ENCODE peak calls at places on chromosomes 3 and 15, in seven cellular contexts. A is B cell; H is lower lobe of right lung; Z is NCI-H748 treated with DMSO at 0.1 percent for 48 hours; O is GOT3; U is ACHN; T is activated T-cell treated with anti-CD3 and anti-CD28 coated beads, Interleukin-2, amount 50 U/mL, for 72 hours. I is an unnamed sample.

GRCh38 chr3:76933245-76933644 is 106.7 kb upstream of the ROBO2 start:
- DNase-seq in A (no peak), H (no peak), Z (no peak), O (no peak), U (no peak), T (no peak), I (no peak)

GRCh38 chr3:15711281-15711680 is 86.5 kb downstream of the ANKRD28 start:
- DNase-seq in A (no peak), H (no peak), Z (no peak), O (no peak), U (no peak), T (no peak), I (no peak)

GRCh38 chr3:47394867-47395266 is 14.0 kb downstream of the PTPN23 start:
- DNase-seq in A (no peak), H (no peak), Z (no peak), O (no peak), U (no peak), T (no peak), I (no peak)

GRCh38 chr3:100637197-100637631 is 27.8 kb downstream of the ADGRG7 start:
- DNase-seq in A (no peak), H (no peak), Z (no peak), O (no peak), U (no peak), T (no peak), I (no peak)

GRCh38 chr3:118941236-118941635 is 93.4 kb downstream of the IGSF11 start:
- DNase-seq in A (no peak), H (no peak), Z (no peak), O (no peak), U (no peak), T (no peak), I (no peak)

GRCh38 chr15:68415501-68416157 is 16.3 kb downstream of the ITGA11 start:
- DNase-seq in A (no peak), H (no peak), Z (no peak), O (no peak), U (no peak), T (no peak), I (no peak)

GRCh38 chr3:13289771-13290285 is 130.3 kb downstream of the NUP210 start:
- DNase-seq in A (no peak), H (peak; percentile 14), Z (no peak), O (no peak), U (no peak), T (no peak), I (no peak)

GRCh38 chr3:11379238-11379823 is 107.1 kb downstream of the ATG7 start:
- DNase-seq in A (peak; percentile 47), H (no peak), Z (peak; percentile 47), O (no peak), U (peak; percentile 53), T (no peak), I (no peak)

GRCh38 chr15:62391565-62392262 is 226.6 kb upstream of the C2CD4B start:
- DNase-seq in A (peak; percentile 39), H (peak; percentile 53), Z (no peak), O (no peak), U (peak; percentile 49), T (peak; percentile 40), I (peak; percentile 34)

GRCh38 chr3:48845170-48845569 is 2.5 kb downstream of the PRKAR2A start:
- DNase-seq in A (no peak), H (no peak), Z (no peak), O (no peak), U (no peak), T (no peak), I (no peak)

GRCh38 chr15:71329509-71330260 is 214.4 kb downstream of the THSD4 start:
- DNase-seq in A (no peak), H (no peak), Z (no peak), O (no peak), U (no peak), T (no peak), I (no peak)

GRCh38 chr3:38121451-38121831 is 15.5 kb downstream of the ACAA1 start:
- DNase-seq in A (no peak), H (peak; percentile 42), Z (no peak), O (no peak), U (no peak), T (no peak), I (no peak)

GRCh38 chr15:66864086-66864830 is 162.2 kb downstream of the SMAD6 start:
- DNase-seq in A (no peak), H (no peak), Z (no peak), O (no peak), U (no peak), T (no peak), I (no peak)

GRCh38 chr3:50303038-50303815 is at the start of gene HYAL1:
- DNase-seq in A (peak; percentile 9), H (peak; percentile 89), Z (no peak), O (no peak), U (peak; percentile 78), T (no peak), I (no peak)

GRCh38 chr3:126179825-126180476 is 435 bp downstream of the ALDH1L1 start:
- DNase-seq in A (no peak), H (no peak), Z (no peak), O (no peak), U (peak; percentile 16), T (no peak), I (no peak)

GRCh38 chr3:105365536-105366301 is 990 bp upstream of the ALCAM start:
- DNase-seq in A (peak; percentile 15), H (no peak), Z (peak; percentile 58), O (peak; percentile 39), U (peak; percentile 59), T (peak; percentile 8), I (no peak)

I was measured in T1000.